ENCODE peak calls at places on chromosome 19, in ten cellular contexts. One of them, this sample, is unnamed.

GRCh38 chr19:56597696-56598095 is 2.6 kb downstream of the ZNF71 start:
- DNase-seq in naive thymus-derived CD8-positive, alpha-beta T cell: no peak
- DNase-seq in germinal center: no peak
- DNase-seq in neural crest cell: no peak
- DNase-seq in GM12865: no peak
- DNase-seq in NCI-H1694: no peak
- DNase-seq in head of caudate nucleus: no peak
- DNase-seq in neuronal stem cell: no peak
- DNase-seq in IMR-90: peak; percentile 27
- DNase-seq in activated T-cell treated with anti-CD3 and anti-CD28 coated beads for 1 hour: no peak
- DNase-seq in this sample: no peak

GRCh38 chr19:39412867-39413268 is 399 bp downstream of the PLEKHG2 start:
- DNase-seq in activated T-cell treated with anti-CD3 and anti-CD28 coated beads for 1 hour: no peak
- DNase-seq in GM12865: no peak
- DNase-seq in germinal center: no peak
- DNase-seq in IMR-90: no peak
- DNase-seq in neuronal stem cell: no peak
- DNase-seq in head of caudate nucleus: no peak
- DNase-seq in NCI-H1694: no peak
- DNase-seq in neural crest cell: no peak
- DNase-seq in naive thymus-derived CD8-positive, alpha-beta T cell: no peak
- DNase-seq in this sample: no peak

GRCh38 chr19:14048439-14049153 is 13.3 kb downstream of the PALM3 start:
- DNase-seq in GM12865: peak; percentile 54
- DNase-seq in germinal center: peak; percentile 79
- DNase-seq in naive thymus-derived CD8-positive, alpha-beta T cell: peak; percentile 54
- DNase-seq in head of caudate nucleus: no peak
- DNase-seq in IMR-90: no peak
- DNase-seq in NCI-H1694: peak; percentile 20
- DNase-seq in neural crest cell: peak; percentile 63
- DNase-seq in activated T-cell treated with anti-CD3 and anti-CD28 coated beads for 1 hour: peak; percentile 75
- DNase-seq in neuronal stem cell: peak; percentile 30
- DNase-seq in this sample: peak; percentile 62

GRCh38 chr19:45791744-45792481 is 732 bp downstream of the DMWD start:
- DNase-seq in activated T-cell treated with anti-CD3 and anti-CD28 coated beads for 1 hour: no peak
- DNase-seq in IMR-90: no peak
- DNase-seq in head of caudate nucleus: no peak
- DNase-seq in GM12865: peak; percentile 21
- DNase-seq in NCI-H1694: no peak
- DNase-seq in naive thymus-derived CD8-positive, alpha-beta T cell: peak; percentile 19
- DNase-seq in germinal center: no peak
- DNase-seq in neural crest cell: no peak
- DNase-seq in neuronal stem cell: no peak
- DNase-seq in this sample: no peak

GRCh38 chr19:50607874-50608785 is 31.6 kb downstream of the SYT3 start:
- DNase-seq in neuronal stem cell: peak; percentile 94
- DNase-seq in GM12865: peak; percentile 75
- DNase-seq in neural crest cell: peak; percentile 97
- DNase-seq in IMR-90: peak; percentile 67
- DNase-seq in head of caudate nucleus: peak; percentile 97
- DNase-seq in NCI-H1694: no peak
- DNase-seq in activated T-cell treated with anti-CD3 and anti-CD28 coated beads for 1 hour: peak; percentile 51
- DNase-seq in naive thymus-derived CD8-positive, alpha-beta T cell: peak; percentile 76
- DNase-seq in germinal center: peak; percentile 94
- DNase-seq in this sample: peak; percentile 51

GRCh38 chr19:18225702-18226468 is at the start of gene PDE4C:
- DNase-seq in germinal center: no peak
- DNase-seq in naive thymus-derived CD8-positive, alpha-beta T cell: no peak
- DNase-seq in NCI-H1694: no peak
- DNase-seq in GM12865: no peak
- DNase-seq in neuronal stem cell: no peak
- DNase-seq in neural crest cell: no peak
- DNase-seq in IMR-90: no peak
- DNase-seq in head of caudate nucleus: no peak
- DNase-seq in activated T-cell treated with anti-CD3 and anti-CD28 coated beads for 1 hour: no peak
- DNase-seq in this sample: no peak

GRCh38 chr19:5145521-5146511 is 176.9 kb downstream of the KDM4B start:
- DNase-seq in naive thymus-derived CD8-positive, alpha-beta T cell: no peak
- DNase-seq in germinal center: no peak
- DNase-seq in IMR-90: no peak
- DNase-seq in GM12865: no peak
- DNase-seq in NCI-H1694: no peak
- DNase-seq in head of caudate nucleus: no peak
- DNase-seq in neural crest cell: no peak
- DNase-seq in neuronal stem cell: no peak
- DNase-seq in activated T-cell treated with anti-CD3 and anti-CD28 coated beads for 1 hour: no peak
- DNase-seq in this sample: no peak

GRCh38 chr19:869245-870177 is 10.0 kb downstream of the CFD start:
- DNase-seq in neural crest cell: no peak
- DNase-seq in germinal center: no peak
- DNase-seq in neuronal stem cell: no peak
- DNase-seq in naive thymus-derived CD8-positive, alpha-beta T cell: no peak
- DNase-seq in IMR-90: peak; percentile 96
- DNase-seq in GM12865: no peak
- DNase-seq in head of caudate nucleus: no peak
- DNase-seq in NCI-H1694: no peak
- DNase-seq in activated T-cell treated with anti-CD3 and anti-CD28 coated beads for 1 hour: no peak
- DNase-seq in this sample: no peak

GRCh38 chr19:1251503-1252220 is 3.3 kb downstream of the MIDN start:
- DNase-seq in neural crest cell: no peak
- DNase-seq in naive thymus-derived CD8-positive, alpha-beta T cell: peak; percentile 57
- DNase-seq in neuronal stem cell: no peak
- DNase-seq in activated T-cell treated with anti-CD3 and anti-CD28 coated beads for 1 hour: peak; percentile 65
- DNase-seq in IMR-90: no peak
- DNase-seq in GM12865: no peak
- DNase-seq in germinal center: no peak
- DNase-seq in NCI-H1694: no peak
- DNase-seq in head of caudate nucleus: peak; percentile 77
- DNase-seq in this sample: no peak

GRCh38 chr19:51064534-51065220 is at the start of gene KLK13:
- DNase-seq in neuronal stem cell: no peak
- DNase-seq in IMR-90: no peak
- DNase-seq in GM12865: no peak
- DNase-seq in head of caudate nucleus: no peak
- DNase-seq in naive thymus-derived CD8-positive, alpha-beta T cell: no peak
- DNase-seq in germinal center: no peak
- DNase-seq in NCI-H1694: no peak
- DNase-seq in neural crest cell: no peak
- DNase-seq in activated T-cell treated with anti-CD3 and anti-CD28 coated beads for 1 hour: no peak
- DNase-seq in this sample: no peak

GRCh38 chr19:49672131-49672919 is 4.7 kb upstream of the PRMT1 start:
- DNase-seq in germinal center: peak; percentile 88
- DNase-seq in NCI-H1694: peak; percentile 78
- DNase-seq in neural crest cell: peak; percentile 83
- DNase-seq in naive thymus-derived CD8-positive, alpha-beta T cell: peak; percentile 58
- DNase-seq in GM12865: peak; percentile 88
- DNase-seq in neuronal stem cell: no peak
- DNase-seq in activated T-cell treated with anti-CD3 and anti-CD28 coated beads for 1 hour: peak; percentile 75
- DNase-seq in IMR-90: peak; percentile 61
- DNase-seq in head of caudate nucleus: peak; percentile 76
- DNase-seq in this sample: no peak

GRCh38 chr19:13103961-13104847 is 1.5 kb upstream of the LYL1 start:
- DNase-seq in head of caudate nucleus: peak; percentile 49
- DNase-seq in neural crest cell: peak; percentile 56
- DNase-seq in activated T-cell treated with anti-CD3 and anti-CD28 coated beads for 1 hour: peak; percentile 59
- DNase-seq in naive thymus-derived CD8-positive, alpha-beta T cell: peak; percentile 42
- DNase-seq in GM12865: peak; percentile 88
- DNase-seq in NCI-H1694: no peak
- DNase-seq in germinal center: peak; percentile 95
- DNase-seq in neuronal stem cell: no peak
- DNase-seq in IMR-90: no peak
- DNase-seq in this sample: peak; percentile 97

GRCh38 chr19:4909897-4910593 is 744 bp downstream of the UHRF1 start:
- DNase-seq in NCI-H1694: peak; percentile 43
- DNase-seq in naive thymus-derived CD8-positive, alpha-beta T cell: peak; percentile 91
- DNase-seq in head of caudate nucleus: peak; percentile 92
- DNase-seq in activated T-cell treated with anti-CD3 and anti-CD28 coated beads for 1 hour: peak; percentile 89
- DNase-seq in GM12865: peak; percentile 96
- DNase-seq in neural crest cell: peak; percentile 89
- DNase-seq in germinal center: peak; percentile 98
- DNase-seq in IMR-90: peak; percentile 79
- DNase-seq in neuronal stem cell: peak; percentile 93
- DNase-seq in this sample: peak; percentile 81

GRCh38 chr19:45146251-45146650 is 14.5 kb downstream of the NKPD1 start:
- DNase-seq in NCI-H1694: no peak
- DNase-seq in neural crest cell: no peak
- DNase-seq in germinal center: no peak
- DNase-seq in IMR-90: no peak
- DNase-seq in naive thymus-derived CD8-positive, alpha-beta T cell: no peak
- DNase-seq in GM12865: no peak
- DNase-seq in neuronal stem cell: no peak
- DNase-seq in activated T-cell treated with anti-CD3 and anti-CD28 coated beads for 1 hour: no peak
- DNase-seq in head of caudate nucleus: peak; percentile 42
- DNase-seq in this sample: no peak

GRCh38 chr19:7216373-7216902 is 77.8 kb downstream of the INSR start:
- DNase-seq in neural crest cell: no peak
- DNase-seq in head of caudate nucleus: no peak
- DNase-seq in IMR-90: no peak
- DNase-seq in NCI-H1694: no peak
- DNase-seq in neuronal stem cell: no peak
- DNase-seq in germinal center: no peak
- DNase-seq in GM12865: peak; percentile 79
- DNase-seq in activated T-cell treated with anti-CD3 and anti-CD28 coated beads for 1 hour: no peak
- DNase-seq in naive thymus-derived CD8-positive, alpha-beta T cell: no peak
- DNase-seq in this sample: no peak

GRCh38 chr19:4267101-4267900 is 11.8 kb upstream of the SHD start:
- DNase-seq in GM12865: peak; percentile 74
- DNase-seq in naive thymus-derived CD8-positive, alpha-beta T cell: peak; percentile 45
- DNase-seq in head of caudate nucleus: peak; percentile 50
- DNase-seq in germinal center: peak; percentile 75
- DNase-seq in activated T-cell treated with anti-CD3 and anti-CD28 coated beads for 1 hour: peak; percentile 54
- DNase-seq in neuronal stem cell: peak; percentile 60
- DNase-seq in NCI-H1694: peak; percentile 32
- DNase-seq in neural crest cell: peak; percentile 71
- DNase-seq in IMR-90: peak; percentile 37
- DNase-seq in this sample: peak; percentile 70

GRCh38 chr19:4910594-4911273 is 1.4 kb downstream of the UHRF1 start:
- DNase-seq in GM12865: peak; percentile 65
- DNase-seq in head of caudate nucleus: no peak
- DNase-seq in naive thymus-derived CD8-positive, alpha-beta T cell: no peak
- DNase-seq in IMR-90: peak; percentile 64
- DNase-seq in germinal center: peak; percentile 48
- DNase-seq in activated T-cell treated with anti-CD3 and anti-CD28 coated beads for 1 hour: no peak
- DNase-seq in NCI-H1694: no peak
- DNase-seq in neural crest cell: peak; percentile 20
- DNase-seq in neuronal stem cell: no peak
- DNase-seq in this sample: peak; percentile 53

GRCh38 chr19:34985249-34986022 is 14.7 kb upstream of the GRAMD1A start:
- DNase-seq in germinal center: no peak
- DNase-seq in GM12865: no peak
- DNase-seq in neuronal stem cell: no peak
- DNase-seq in activated T-cell treated with anti-CD3 and anti-CD28 coated beads for 1 hour: no peak
- DNase-seq in IMR-90: peak; percentile 24
- DNase-seq in neural crest cell: no peak
- DNase-seq in NCI-H1694: no peak
- DNase-seq in head of caudate nucleus: no peak
- DNase-seq in naive thymus-derived CD8-positive, alpha-beta T cell: no peak
- DNase-seq in this sample: no peak

GRCh38 chr19:12331211-12331941 is 2.1 kb downstream of the ZNF563 start:
- DNase-seq in NCI-H1694: no peak
- DNase-seq in naive thymus-derived CD8-positive, alpha-beta T cell: peak; percentile 61
- DNase-seq in germinal center: peak; percentile 38
- DNase-seq in GM12865: peak; percentile 84
- DNase-seq in head of caudate nucleus: no peak
- DNase-seq in activated T-cell treated with anti-CD3 and anti-CD28 coated beads for 1 hour: peak; percentile 11
- DNase-seq in neural crest cell: no peak
- DNase-seq in IMR-90: no peak
- DNase-seq in neuronal stem cell: no peak
- DNase-seq in this sample: no peak

GRCh38 chr19:4391701-4392543 is 8.4 kb downstream of the SH3GL1 start:
- DNase-seq in NCI-H1694: no peak
- DNase-seq in germinal center: no peak
- DNase-seq in IMR-90: peak; percentile 91
- DNase-seq in neuronal stem cell: no peak
- DNase-seq in GM12865: no peak
- DNase-seq in neural crest cell: no peak
- DNase-seq in head of caudate nucleus: no peak
- DNase-seq in activated T-cell treated with anti-CD3 and anti-CD28 coated beads for 1 hour: no peak
- DNase-seq in naive thymus-derived CD8-positive, alpha-beta T cell: no peak
- DNase-seq in this sample: no peak